ENCODE peak calls at places on chromosomes 13 and 19, in eight cellular contexts. V is neuronal stem cell; N is esophagus squamous epithelium; E is heart right ventricle; Y is hepatocyte; K is effector memory CD4-positive, alpha-beta T cell; B is psoas muscle; H is testis. A is an unnamed sample. For H3K9me3, the result is how much of the 10 kb centered on the place peaks cover.

GRCh38 chr19:13621413-13621812 is 115.1 kb upstream of the CACNA1A start:
- DNase-seq in V (no peak), N (no peak), E (no peak), Y (no peak), K (no peak), B (no peak), H (no peak), A (no peak)

GRCh38 chr13:30845297-30846214 is 60.5 kb upstream of the MEDAG start:
- DNase-seq in V (no peak), N (no peak), E (no peak), Y (no peak), K (no peak), B (no peak), H (no peak), A (no peak)

GRCh38 chr19:42154471-42155323 is 22.5 kb upstream of the POU2F2 start:
- DNase-seq in V (no peak), N (no peak), E (no peak), Y (no peak), K (no peak), B (no peak), H (no peak), A (no peak)

GRCh38 chr13:30892966-30893365 is 13.1 kb upstream of the MEDAG start:
- DNase-seq in V (no peak), N (no peak), E (peak), Y (peak), K (no peak), B (peak), H (peak), A (peak)

GRCh38 chr13:51034906-51035305 is 76.2 kb downstream of the C13orf42 start:
- DNase-seq in V (no peak), N (no peak), E (no peak), Y (peak), K (no peak), B (no peak), H (no peak), A (no peak)

GRCh38 chr13:36696410-36696809 is 22.6 kb downstream of the SERTM1 start:
- DNase-seq in V (no peak), N (no peak), E (no peak), Y (no peak), K (no peak), B (no peak), H (no peak), A (no peak)

GRCh38 chr13:41917641-41918040 is 43.3 kb downstream of the VWA8 start:
- DNase-seq in V (no peak), N (no peak), E (no peak), Y (no peak), K (no peak), B (no peak), H (no peak), A (no peak)

GRCh38 chr19:4027146-4027545 is 19.6 kb downstream of the PIAS4 start:
- DNase-seq in V (no peak), N (no peak), E (no peak), Y (no peak), K (no peak), B (no peak), H (no peak), A (no peak)

GRCh38 chr19:48496959-48497727 is 14.5 kb downstream of the LMTK3 start:
- DNase-seq in V (no peak), N (no peak), E (no peak), Y (no peak), K (no peak), B (no peak), H (no peak), A (no peak)

GRCh38 chr13:112521073-112521685 is 66.8 kb downstream of the TUBGCP3 start:
- DNase-seq in V (no peak), N (no peak), E (no peak), Y (no peak), K (no peak), B (no peak), H (no peak), A (no peak)

GRCh38 chr19:1394252-1395193 is 6.8 kb downstream of the GAMT start:
- DNase-seq in V (no peak), N (no peak), E (no peak), Y (no peak), K (no peak), B (no peak), H (no peak), A (no peak)

GRCh38 chr19:50384685-50385535 is 763 bp downstream of the POLD1 start:
- DNase-seq in V (peak), N (no peak), E (no peak), Y (no peak), K (no peak), B (no peak), H (peak), A (no peak)

GRCh38 chr13:21974741-21975140 is 303.9 kb downstream of the FGF9 start:
- DNase-seq in V (no peak), N (no peak), E (no peak), Y (no peak), K (no peak), B (no peak), H (no peak), A (no peak)

GRCh38 chr19:6610934-6611370 is 20.0 kb upstream of the CD70 start:
- DNase-seq in V (no peak), N (no peak), E (no peak), Y (no peak), K (no peak), B (no peak), H (no peak), A (no peak)

GRCh38 chr19:29505034-29505824 is 20.6 kb upstream of the VSTM2B start:
- DNase-seq in V (peak), N (no peak), E (no peak), Y (no peak), K (no peak), B (no peak), H (no peak), A (no peak)

GRCh38 chr13:75550159-75550567 is 572 bp downstream of the UCHL3 start:
- DNase-seq in V (no peak), N (no peak), E (no peak), Y (peak), K (no peak), B (no peak), H (peak), A (peak)

GRCh38 chr13:35474551-35474950 is 1.9 kb downstream of the MAB21L1 start:
- DNase-seq in V (no peak), N (no peak), E (no peak), Y (no peak), K (no peak), B (no peak), H (no peak), A (no peak)
- H3K27ac ChIP-seq in V (no peak), N (no peak), E (no peak), Y (peak), K (no peak), B (peak), H (no peak), A (no peak)

GRCh38 chr19:34403784-34404108 is 453 bp upstream of the PDCD2L start:
- DNase-seq in V (no peak), N (no peak), E (no peak), Y (no peak), K (no peak), B (no peak), H (no peak), A (no peak)
- H3K4me3 ChIP-seq in V (peak), N (peak), E (peak), Y (peak), K (peak), B (peak), H (peak), A (peak)

GRCh38 chr19:36236304-36236945 is 21.5 kb downstream of the ZNF146 start:
- DNase-seq in V (no peak), N (no peak), E (no peak), Y (no peak), K (no peak), B (no peak), H (no peak), A (no peak)
- H3K9me3 ChIP-seq in V (half or more), N (under half), E (half or more), Y (under half), K (half or more), B (under half), H (under half), A (under half)

GRCh38 chr19:40603071-40603718 is 2.0 kb downstream of the LTBP4 start:
- DNase-seq in V (no peak), N (no peak), E (no peak), Y (peak), K (no peak), B (no peak), H (no peak), A (no peak)
- H3K27ac ChIP-seq in V (peak), N (peak), E (peak), Y (peak), K (peak), B (peak), H (peak), A (peak)

GRCh38 chr19:33303791-33304759 is 1.7 kb upstream of the CEBPA start:
- DNase-seq in V (no peak), N (no peak), E (no peak), Y (peak), K (no peak), B (peak), H (no peak), A (no peak)
- H3K4me3 ChIP-seq in V (peak), N (peak), E (peak), Y (peak), K (peak), B (peak), H (peak), A (peak)

GRCh38 chr19:21912654-21913053 is 76.7 kb upstream of the ZNF43 start:
- DNase-seq in V (no peak), N (no peak), E (no peak), Y (no peak), K (no peak), B (no peak), H (no peak), A (no peak)

GRCh38 chr19:21910318-21910717 is 74.3 kb upstream of the ZNF43 start:
- DNase-seq in V (no peak), N (no peak), E (no peak), Y (no peak), K (no peak), B (no peak), H (no peak), A (no peak)

GRCh38 chr19:21915411-21915810 is 79.4 kb upstream of the ZNF43 start:
- DNase-seq in V (no peak), N (no peak), E (no peak), Y (no peak), K (no peak), B (no peak), H (no peak), A (no peak)
- H3K9me3 ChIP-seq in V (under half), N (under half), E (half or more), Y (under half), K (under half), B (under half), H (under half), A (under half)

GRCh38 chr13:114145256-114145655 is 12.8 kb upstream of the RASA3 start:
- DNase-seq in V (no peak), N (no peak), E (no peak), Y (no peak), K (no peak), B (peak), H (no peak), A (peak)

GRCh38 chr13:114145722-114146121 is 13.3 kb upstream of the RASA3 start:
- DNase-seq in V (no peak), N (no peak), E (no peak), Y (no peak), K (no peak), B (no peak), H (no peak), A (no peak)

GRCh38 chr13:114146629-114147028 is 14.2 kb upstream of the RASA3 start:
- DNase-seq in V (no peak), N (no peak), E (no peak), Y (no peak), K (no peak), B (peak), H (no peak), A (no peak)

GRCh38 chr13:114144606-114145244 is 12.3 kb upstream of the RASA3 start:
- DNase-seq in V (no peak), N (no peak), E (no peak), Y (no peak), K (no peak), B (peak), H (no peak), A (no peak)

GRCh38 chr13:114146173-114146572 is 13.8 kb upstream of the RASA3 start:
- DNase-seq in V (no peak), N (no peak), E (no peak), Y (no peak), K (no peak), B (no peak), H (no peak), A (no peak)
- H3K27ac ChIP-seq in V (no peak), N (no peak), E (no peak), Y (no peak), K (peak), B (no peak), H (no peak), A (no peak)

GRCh38 chr19:16877581-16877980 is 11.2 kb upstream of the F2RL3 start:
- DNase-seq in V (no peak), N (no peak), E (no peak), Y (no peak), K (no peak), B (no peak), H (no peak), A (no peak)
- H3K4me3 ChIP-seq in V (no peak), N (no peak), E (no peak), Y (no peak), K (no peak), B (no peak), H (no peak), A (no peak)

A was measured in ascending aorta.